ENCODE peak calls at places on chromosome X, in four cellular contexts. One of them, this sample, is unnamed.

GRCh38 chrX:71870337-71871098 is 40.1 kb upstream of the NHSL2 start:
- DNase-seq in progenitor cell of endocrine pancreas: peak; percentile 25
- DNase-seq in astrocyte: peak; percentile 14
- DNase-seq in heart left ventricle: no peak
- DNase-seq in this sample: no peak

GRCh38 chrX:65866146-65866545 is 173.7 kb downstream of the VSIG4 start:
- DNase-seq in progenitor cell of endocrine pancreas: no peak
- DNase-seq in astrocyte: no peak
- DNase-seq in heart left ventricle: no peak
- DNase-seq in this sample: no peak

GRCh38 chrX:69179380-69179911 is 14.2 kb upstream of the PJA1 start:
- DNase-seq in progenitor cell of endocrine pancreas: no peak
- DNase-seq in astrocyte: peak; percentile 27
- DNase-seq in heart left ventricle: no peak
- DNase-seq in this sample: no peak

GRCh38 chrX:114650351-114650750 is 66.5 kb downstream of the HTR2C start:
- DNase-seq in progenitor cell of endocrine pancreas: no peak
- DNase-seq in astrocyte: no peak
- DNase-seq in heart left ventricle: no peak
- DNase-seq in this sample: no peak

GRCh38 chrX:153353416-153353815 is 19.5 kb downstream of the ZNF275 start:
- DNase-seq in progenitor cell of endocrine pancreas: no peak
- DNase-seq in astrocyte: no peak
- DNase-seq in heart left ventricle: no peak
- DNase-seq in this sample: no peak

GRCh38 chrX:39464253-39464652 is 633.5 kb downstream of the BCOR start:
- DNase-seq in progenitor cell of endocrine pancreas: no peak
- DNase-seq in astrocyte: no peak
- DNase-seq in heart left ventricle: no peak
- DNase-seq in this sample: no peak

GRCh38 chrX:50049228-50049627 is 126.8 kb downstream of the CLCN5 start:
- DNase-seq in progenitor cell of endocrine pancreas: no peak
- DNase-seq in astrocyte: no peak
- DNase-seq in heart left ventricle: no peak
- DNase-seq in this sample: no peak

GRCh38 chrX:117851025-117851424 is 265.6 kb downstream of the KLHL13 start:
- DNase-seq in progenitor cell of endocrine pancreas: no peak
- DNase-seq in astrocyte: no peak
- DNase-seq in heart left ventricle: no peak
- DNase-seq in this sample: no peak

GRCh38 chrX:34875204-34875603 is 67.4 kb upstream of the FAM47B start:
- DNase-seq in progenitor cell of endocrine pancreas: no peak
- DNase-seq in astrocyte: peak; percentile 63
- DNase-seq in heart left ventricle: no peak
- DNase-seq in this sample: no peak

GRCh38 chrX:23784487-23785301 is 1.7 kb downstream of the SAT1 start:
- DNase-seq in progenitor cell of endocrine pancreas: no peak
- DNase-seq in astrocyte: peak; percentile 81
- DNase-seq in heart left ventricle: no peak
- DNase-seq in this sample: no peak

DNA sequence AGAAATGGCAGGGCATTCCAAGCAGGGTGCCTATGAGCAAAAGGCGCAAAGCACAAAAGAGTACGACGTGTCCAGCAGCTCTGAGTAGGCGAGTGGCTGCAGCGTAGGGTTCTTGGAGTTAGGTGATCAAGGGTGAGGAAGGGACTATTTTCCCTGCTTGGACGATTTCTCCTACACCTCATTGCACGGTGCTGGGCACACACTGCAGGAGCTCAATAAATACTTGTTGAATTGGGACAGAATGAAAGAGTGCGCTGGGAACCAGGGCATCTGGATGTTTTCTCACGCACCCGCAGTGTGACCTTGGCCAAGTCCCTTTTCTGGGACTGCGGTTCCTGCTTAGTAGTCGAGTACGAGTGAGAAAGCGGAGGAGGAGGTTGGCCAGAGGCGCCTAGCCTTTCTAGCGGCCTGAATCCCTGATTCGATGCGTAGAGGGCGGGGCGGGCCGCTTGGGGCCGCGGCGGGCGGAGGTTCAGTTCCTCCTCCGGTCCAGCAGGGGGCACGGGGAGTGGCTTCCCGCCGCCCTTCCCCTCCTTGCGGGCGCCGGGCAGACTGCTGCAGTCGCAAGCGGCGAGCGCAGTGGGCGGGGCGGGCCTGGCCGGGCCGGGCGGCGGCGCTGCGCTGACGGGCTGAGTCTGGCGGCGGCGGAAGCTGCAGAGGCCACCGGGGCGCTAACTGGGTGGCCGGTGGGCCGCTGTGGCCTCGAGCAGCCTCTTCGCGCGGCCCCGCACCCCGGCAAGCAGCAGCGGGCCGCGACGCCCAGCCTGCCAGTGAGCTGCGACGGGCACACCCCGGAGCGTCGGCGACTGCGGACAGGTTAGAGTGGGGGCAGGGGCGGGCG is at the start of gene FAM199X:
- DNase-seq in progenitor cell of endocrine pancreas: peak; percentile 77
- DNase-seq in astrocyte: peak; percentile 77
- DNase-seq in heart left ventricle: peak; percentile 89
- DNase-seq in this sample: peak; percentile 76
- TF ChIP-seq CTCF in progenitor cell of endocrine pancreas: peak; percentile 68
- TF ChIP-seq CTCF in astrocyte: peak; percentile 8
- TF ChIP-seq CTCF in heart left ventricle: peak; percentile 81
- TF ChIP-seq CTCF in this sample: no peak

GRCh38 chrX:3811331-3812311 is 98.2 kb upstream of the PRKX start:
- DNase-seq in progenitor cell of endocrine pancreas: no peak
- DNase-seq in astrocyte: peak; percentile 22
- DNase-seq in heart left ventricle: peak; percentile 14
- DNase-seq in this sample: no peak
- TF ChIP-seq CTCF in progenitor cell of endocrine pancreas: peak; percentile 62
- TF ChIP-seq CTCF in astrocyte: peak; percentile 18
- TF ChIP-seq CTCF in heart left ventricle: peak; percentile 54
- TF ChIP-seq CTCF in this sample: no peak

GRCh38 chrX:9952313-9952712 is 14.8 kb upstream of the CLDN34 start:
- DNase-seq in progenitor cell of endocrine pancreas: no peak
- DNase-seq in astrocyte: no peak
- DNase-seq in heart left ventricle: no peak
- DNase-seq in this sample: no peak
- TF ChIP-seq CTCF in progenitor cell of endocrine pancreas: no peak
- TF ChIP-seq CTCF in astrocyte: no peak
- TF ChIP-seq CTCF in heart left ventricle: no peak
- TF ChIP-seq CTCF in this sample: no peak

GRCh38 chrX:108297290-108297689 is 140.9 kb downstream of the COL4A6 start:
- DNase-seq in progenitor cell of endocrine pancreas: no peak
- DNase-seq in astrocyte: no peak
- DNase-seq in heart left ventricle: no peak
- DNase-seq in this sample: no peak

DNA sequence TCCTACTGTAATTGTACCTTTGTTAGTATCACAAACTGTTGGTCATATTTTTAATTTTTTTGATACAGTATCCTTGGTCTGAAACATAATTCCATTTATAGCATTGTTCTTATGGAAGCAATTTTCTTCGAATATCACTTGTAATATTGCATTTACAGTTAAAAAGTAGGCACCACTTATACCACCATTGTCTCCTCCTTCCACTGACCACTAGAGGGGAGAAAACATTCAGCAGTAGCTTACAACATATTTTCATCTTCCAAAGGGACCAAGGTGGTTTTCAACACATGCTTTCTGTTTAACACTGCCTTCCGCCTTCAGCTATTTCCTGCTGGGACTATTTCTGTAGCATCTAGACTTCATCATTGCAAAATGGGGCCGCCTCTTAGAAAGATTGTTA is 146.2 kb downstream of the COL4A6 start:
- DNase-seq in progenitor cell of endocrine pancreas: no peak
- DNase-seq in astrocyte: no peak
- DNase-seq in heart left ventricle: no peak
- DNase-seq in this sample: no peak
- TF ChIP-seq CTCF in progenitor cell of endocrine pancreas: no peak
- TF ChIP-seq CTCF in astrocyte: no peak
- TF ChIP-seq CTCF in heart left ventricle: no peak
- TF ChIP-seq CTCF in this sample: no peak

GRCh38 chrX:111823068-111823467 is 52.9 kb upstream of the TRPC5OS start:
- DNase-seq in progenitor cell of endocrine pancreas: no peak
- DNase-seq in astrocyte: peak; percentile 8
- DNase-seq in heart left ventricle: no peak
- DNase-seq in this sample: no peak
- TF ChIP-seq CTCF in progenitor cell of endocrine pancreas: peak; percentile 63
- TF ChIP-seq CTCF in astrocyte: peak; percentile 20
- TF ChIP-seq CTCF in heart left ventricle: peak; percentile 14
- TF ChIP-seq CTCF in this sample: no peak

GRCh38 chrX:57528670-57529255 is 63.0 kb upstream of the ZXDB start:
- DNase-seq in progenitor cell of endocrine pancreas: no peak
- DNase-seq in astrocyte: no peak
- DNase-seq in heart left ventricle: no peak
- DNase-seq in this sample: no peak
- TF ChIP-seq CTCF in progenitor cell of endocrine pancreas: peak; percentile 48
- TF ChIP-seq CTCF in astrocyte: no peak
- TF ChIP-seq CTCF in heart left ventricle: peak; percentile 16
- TF ChIP-seq CTCF in this sample: no peak

GRCh38 chrX:9739130-9739529 is 26.5 kb downstream of the GPR143 start:
- DNase-seq in progenitor cell of endocrine pancreas: no peak
- DNase-seq in astrocyte: no peak
- DNase-seq in heart left ventricle: no peak
- DNase-seq in this sample: no peak
- TF ChIP-seq CTCF in progenitor cell of endocrine pancreas: no peak
- TF ChIP-seq CTCF in astrocyte: no peak
- TF ChIP-seq CTCF in heart left ventricle: no peak
- TF ChIP-seq CTCF in this sample: no peak

This sample was measured in activated B cell treated with CpG ODN at 0.5 μM for 24 hours.